ENCODE peak calls at places on chromosome 19, in seven cellular contexts. I is body of pancreas; Z is fibroblast of the aortic adventitia; F is lower leg skin; H is CD8-positive, alpha-beta memory T cell; L is A549; T is kidney epithelial cell. J is an unnamed sample.
A peak's percentile ranks its signal among the peaks of the same experiment; 100 is the strongest.

GRCh38 chr19:6127716-6128335 is 7.6 kb upstream of the ACSBG2 start:
- DNase-seq in F (no peak), T (no peak), H (no peak), Z (no peak), I (no peak), L (no peak), J (no peak)

GRCh38 chr19:21256722-21257121 is 72.5 kb downstream of the ZNF708 start:
- DNase-seq in H (no peak), L (peak; percentile 20), T (no peak), I (peak; percentile 22), Z (peak; percentile 4), F (no peak), J (peak; percentile 57)

GRCh38 chr19:8046569-8047165 is 5.9 kb upstream of the CCL25 start:
- DNase-seq in Z (no peak), F (no peak), I (no peak), L (no peak), H (no peak), T (no peak), J (peak; percentile 3)

GRCh38 chr19:39131255-39131755 is 5.7 kb downstream of the PAK4 start:
- DNase-seq in H (no peak), T (no peak), F (no peak), L (no peak), Z (peak; percentile 32), I (peak; percentile 30), J (peak; percentile 66)

GRCh38 chr19:8149261-8150094 is at the start of gene FBN3:
- DNase-seq in H (no peak), I (no peak), L (no peak), T (no peak), Z (no peak), F (no peak), J (peak; percentile 96)

GRCh38 chr19:14786421-14786851 is 8.1 kb upstream of the ADGRE2 start:
- DNase-seq in F (peak; percentile 78), I (no peak), T (no peak), H (no peak), L (peak; percentile 25), Z (no peak), J (peak; percentile 91)

GRCh38 chr19:39430675-39431593 is 4.8 kb downstream of the RPS16 start:
- DNase-seq in T (peak; percentile 100), I (no peak), L (peak; percentile 99), H (peak; percentile 88), F (peak; percentile 89), Z (peak; percentile 86), J (peak; percentile 49)

GRCh38 chr19:960601-960938 is 23.6 kb upstream of the WDR18 start:
- DNase-seq in F (no peak), L (no peak), I (no peak), T (no peak), H (no peak), Z (no peak), J (no peak)

GRCh38 chr19:8552810-8553209 is 24.4 kb downstream of the MYO1F start:
- DNase-seq in T (no peak), H (no peak), Z (peak; percentile 27), I (no peak), L (peak; percentile 36), F (no peak), J (peak; percentile 92)

GRCh38 chr19:54026656-54027055 is 35.2 kb downstream of the CACNG6 start:
- DNase-seq in T (no peak), I (no peak), L (no peak), F (no peak), H (no peak), Z (no peak), J (no peak)

DNA sequence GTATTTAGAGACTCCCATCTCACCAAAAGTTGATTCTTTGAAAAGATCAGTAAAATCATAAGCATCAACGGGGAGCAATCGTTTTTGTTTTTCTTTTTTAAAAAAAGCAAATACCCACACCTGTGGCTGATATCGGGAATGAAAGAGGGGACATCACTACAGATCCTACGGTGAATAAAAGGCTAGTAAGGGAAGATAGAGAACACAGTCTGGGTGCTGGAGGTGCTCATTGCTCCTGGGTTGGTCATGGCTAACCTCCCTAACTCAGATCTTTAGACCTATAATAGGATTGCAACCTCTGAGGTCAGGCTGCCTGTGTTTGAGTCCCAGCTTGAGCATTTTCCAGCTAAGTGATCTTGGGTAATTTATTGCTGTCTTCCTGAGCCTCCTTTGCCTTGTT is 1.1 kb downstream of the EHD2 start:
- DNase-seq in I (no peak), L (no peak), T (no peak), H (no peak), Z (no peak), F (no peak), J (no peak)
- H3K4me3 ChIP-seq in I (no peak overlapping the region), L (peak overlapping the region; percentile 89), T (peak overlapping the region; percentile 75), H (no peak overlapping the region), Z (peak overlapping the region; percentile 98), F (no peak overlapping the region), J (no peak overlapping the region)

GRCh38 chr19:2168619-2169424 is 5.1 kb downstream of the DOT1L start:
- DNase-seq in Z (peak; percentile 96), I (peak; percentile 99), T (peak; percentile 97), H (peak; percentile 63), L (peak; percentile 78), F (peak; percentile 99), J (peak; percentile 49)
- H3K4me3 ChIP-seq in Z (peak overlapping the region; percentile 37), I (no peak overlapping the region), T (no peak overlapping the region), H (no peak overlapping the region), L (peak overlapping the region; percentile 28), F (no peak overlapping the region), J (no peak overlapping the region)

DNA sequence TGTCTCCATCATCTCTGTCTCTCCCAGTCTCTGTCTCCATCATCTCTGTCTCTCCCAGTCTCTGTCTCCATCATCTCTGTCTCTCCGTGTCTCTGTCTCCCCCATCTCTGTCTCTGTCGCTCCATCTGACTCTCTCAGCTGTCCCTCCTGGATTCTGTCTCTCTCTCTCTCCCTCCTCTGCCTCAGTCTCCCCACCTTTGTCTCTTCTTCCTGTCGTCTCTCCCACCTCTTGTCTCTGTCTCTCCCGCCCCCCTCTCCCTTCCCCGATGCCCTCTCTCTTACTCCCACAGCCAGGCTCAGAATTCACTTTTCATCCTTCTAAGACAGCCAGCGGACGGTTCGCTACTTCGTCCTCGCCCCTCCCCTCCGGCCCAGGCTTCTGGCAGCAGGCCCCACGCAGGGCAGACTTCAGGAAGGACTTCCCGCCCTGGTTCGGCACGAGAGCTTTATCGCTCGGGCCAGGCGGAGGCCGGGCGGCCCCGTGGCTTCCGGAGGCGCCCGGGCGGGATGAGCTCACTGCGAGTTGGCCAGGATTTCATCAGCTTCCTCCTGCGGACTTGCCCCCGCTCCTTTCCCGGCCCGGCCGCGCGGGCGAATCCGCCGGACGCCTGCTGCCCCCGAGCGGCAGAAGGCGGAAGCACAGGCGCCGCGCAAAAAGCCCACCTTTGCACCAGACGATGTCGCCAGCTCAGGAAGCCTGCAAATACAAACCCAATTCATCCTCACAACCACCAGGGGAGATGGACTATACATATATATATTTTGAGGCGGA is 12.4 kb upstream of the CCDC9 start:
- DNase-seq in T (peak; percentile 67), L (peak; percentile 94), F (peak; percentile 98), H (peak; percentile 91), Z (peak; percentile 97), I (peak; percentile 90), J (peak; percentile 97)
- H3K4me3 ChIP-seq in T (peak overlapping the region; percentile 25), L (peak overlapping the region; percentile 49), F (no peak overlapping the region), H (peak overlapping the region; percentile 64), Z (peak overlapping the region; percentile 66), I (no peak overlapping the region), J (peak overlapping the region; percentile 34)

GRCh38 chr19:30686911-30687566 is 314.9 kb downstream of the ZNF536 start:
- DNase-seq in I (no peak), Z (no peak), H (no peak), L (no peak), F (peak; percentile 86), T (no peak), J (no peak)
- H3K4me3 ChIP-seq in I (no peak overlapping the region), Z (no peak overlapping the region), H (no peak overlapping the region), L (no peak overlapping the region), F (no peak overlapping the region), T (no peak overlapping the region), J (no peak overlapping the region)

GRCh38 chr19:4342421-4343055 is 824 bp upstream of the MPND start:
- DNase-seq in L (peak; percentile 88), Z (peak; percentile 100), F (peak; percentile 99), T (peak; percentile 100), H (peak; percentile 92), I (peak; percentile 95), J (peak; percentile 97)

GRCh38 chr19:4334929-4335833 is 3.4 kb downstream of the STAP2 start:
- DNase-seq in L (no peak), I (no peak), T (no peak), H (no peak), F (no peak), Z (no peak), J (no peak)

GRCh38 chr19:4343056-4343844 is at the start of gene MPND:
- DNase-seq in I (peak; percentile 93), H (peak; percentile 92), F (peak; percentile 98), Z (peak; percentile 63), L (peak; percentile 47), T (no peak), J (peak; percentile 98)

GRCh38 chr19:4337906-4338440 is 654 bp downstream of the STAP2 start:
- DNase-seq in Z (peak; percentile 21), F (peak; percentile 88), L (no peak), H (no peak), I (peak; percentile 56), T (no peak), J (no peak)

GRCh38 chr19:4338441-4339350 is at the start of gene STAP2:
- DNase-seq in I (peak; percentile 86), Z (no peak), F (no peak), T (no peak), L (no peak), H (no peak), J (peak; percentile 78)
- H3K4me3 ChIP-seq in I (peak within 1 kb of the TSS; percentile 43), Z (peak within 1 kb of the TSS; percentile 54), F (peak within 1 kb of the TSS; percentile 0), T (peak within 1 kb of the TSS; percentile 64), L (no peak within 1 kb of the TSS), H (peak within 1 kb of the TSS; percentile 66), J (peak within 1 kb of the TSS; percentile 25)

GRCh38 chr19:10086904-10087256 is 763 bp downstream of the SHFL start:
- DNase-seq in Z (no peak), L (no peak), I (no peak), F (no peak), T (no peak), H (peak; percentile 67), J (no peak)

GRCh38 chr19:10085641-10086031 is 481 bp upstream of the SHFL start:
- DNase-seq in L (no peak), F (no peak), Z (peak; percentile 13), I (no peak), H (no peak), T (no peak), J (no peak)

GRCh38 chr19:10086032-10086903 is at the start of gene SHFL:
- DNase-seq in H (peak; percentile 90), Z (peak; percentile 55), I (peak; percentile 80), F (peak; percentile 94), L (peak; percentile 44), T (no peak), J (peak; percentile 99)

GRCh38 chr19:10088949-10089554 is 2.9 kb downstream of the SHFL start:
- DNase-seq in H (no peak), Z (no peak), I (no peak), F (no peak), T (no peak), L (no peak), J (no peak)

DNA sequence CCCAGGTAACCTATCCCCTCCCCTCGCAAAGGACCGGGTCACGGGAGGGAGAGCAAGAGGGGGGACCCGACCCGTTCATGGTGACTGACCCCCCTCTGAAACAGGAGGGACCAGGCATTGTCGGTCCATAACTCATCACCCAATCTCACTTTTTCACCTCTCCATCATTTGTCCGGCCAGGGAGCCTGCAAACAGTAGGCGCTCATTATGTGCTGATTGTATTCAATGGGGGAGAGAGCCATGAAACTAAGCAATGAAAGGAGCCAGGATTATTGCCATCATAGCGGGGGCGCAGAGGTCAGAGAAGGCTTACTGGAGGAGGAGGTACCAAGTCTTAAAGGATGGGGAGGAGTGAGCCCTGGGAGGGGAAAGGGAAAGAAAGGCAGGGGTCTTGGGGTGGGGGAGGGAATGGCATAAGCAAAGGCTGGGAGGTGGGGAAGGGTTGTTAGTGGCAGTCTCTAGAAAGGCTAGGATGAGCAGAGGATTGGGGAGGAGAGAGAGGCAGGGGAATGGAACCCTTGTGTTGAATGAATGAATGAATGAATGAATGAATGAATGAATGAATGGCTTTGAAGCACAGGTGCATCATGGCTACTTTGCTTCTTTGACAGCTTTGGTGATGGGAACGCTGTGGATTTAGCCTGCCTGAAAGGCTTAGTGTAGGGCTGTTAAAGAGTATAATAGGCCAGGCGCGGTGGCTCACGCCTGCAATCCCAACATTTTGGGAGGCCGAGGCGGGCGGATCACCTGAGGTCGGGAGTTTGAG is 1.4 kb downstream of the SHFL start:
- DNase-seq in H (no peak), I (no peak), Z (no peak), T (no peak), L (no peak), F (no peak), J (peak; percentile 31)
- H3K4me3 ChIP-seq in H (peak overlapping the region; percentile 88), I (no peak overlapping the region), Z (peak overlapping the region; percentile 92), T (no peak overlapping the region), L (peak overlapping the region; percentile 80), F (no peak overlapping the region), J (peak overlapping the region; percentile 70)

J was measured in H7.